ENCODE peak calls at places on chromosome 13, in six cellular contexts. Z is head of caudate nucleus, J is substantia nigra, X is stomach, A is A549, S is nucleus accumbens. P is an unnamed sample.

GRCh38 chr13:35485451-35485850 is 9.0 kb upstream of the MAB21L1 start:
- DNase-seq in Z (no peak), A (no peak), X (no peak), S (no peak), J (no peak), P (no peak)

GRCh38 chr13:40496035-40496810 is 170.2 kb downstream of the FOXO1 start:
- DNase-seq in S (no peak), J (no peak), X (no peak), A (no peak), Z (peak; percentile 30), P (no peak)

GRCh38 chr13:97079726-97080125 is 85.5 kb upstream of the OXGR1 start:
- DNase-seq in J (no peak), X (no peak), S (no peak), Z (no peak), A (no peak), P (no peak)

GRCh38 chr13:24709186-24709913 is 29.1 kb downstream of the ATP12A start:
- DNase-seq in S (no peak), X (peak; percentile 27), Z (no peak), J (no peak), A (no peak), P (no peak)

GRCh38 chr13:26011996-26012688 is 39.7 kb downstream of the SHISA2 start:
- DNase-seq in J (no peak), X (no peak), A (no peak), S (no peak), Z (peak; percentile 65), P (no peak)

GRCh38 chr13:98927954-98928927 is 49.6 kb downstream of the DOCK9 start:
- DNase-seq in S (no peak), Z (no peak), A (no peak), X (no peak), J (no peak), P (no peak)

GRCh38 chr13:46359731-46360130 is 27.3 kb downstream of the RUBCNL start:
- DNase-seq in Z (no peak), J (no peak), X (no peak), A (peak; percentile 14), S (no peak), P (no peak)

GRCh38 chr13:39263531-39263930 is 225.3 kb downstream of the NHLRC3 start:
- DNase-seq in S (no peak), Z (no peak), J (peak; percentile 54), A (no peak), X (no peak), P (peak; percentile 16)

GRCh38 chr13:64817721-64818120 is 2412.4 kb downstream of the PCDH9 start:
- DNase-seq in X (no peak), A (no peak), S (no peak), Z (no peak), J (no peak), P (no peak)

GRCh38 chr13:54705738-54706137 is 1677.1 kb downstream of the OLFM4 start:
- DNase-seq in S (no peak), J (no peak), A (no peak), Z (no peak), X (no peak), P (no peak)

GRCh38 chr13:62920181-62920580 is 1504.5 kb upstream of the PCDH20 start:
- DNase-seq in J (no peak), A (no peak), S (no peak), Z (no peak), X (no peak), P (no peak)

GRCh38 chr13:30446122-30446500 is 19.6 kb downstream of the HMGB1 start:
- DNase-seq in Z (no peak), S (no peak), A (no peak), X (no peak), J (no peak), P (no peak)

GRCh38 chr13:64640002-64640401 is 2590.1 kb downstream of the PCDH9 start:
- DNase-seq in X (no peak), J (no peak), Z (no peak), A (peak; percentile 47), S (no peak), P (no peak)

GRCh38 chr13:113802090-113802531 is 43.1 kb downstream of the TMEM255B start:
- DNase-seq in J (no peak), A (peak; percentile 31), Z (no peak), S (no peak), X (no peak), P (no peak)

GRCh38 chr13:96093296-96094006 is 3.5 kb downstream of the HS6ST3 start:
- DNase-seq in S (no peak), A (no peak), X (no peak), J (no peak), Z (no peak), P (no peak)

GRCh38 chr13:48783181-48783630 is 129.5 kb downstream of the CYSLTR2 start:
- DNase-seq in A (peak; percentile 88), S (no peak), Z (peak; percentile 41), J (no peak), X (peak; percentile 70), P (no peak)

GRCh38 chr13:107964356-107964755 is 251.0 kb downstream of the LIG4 start:
- DNase-seq in A (no peak), S (no peak), X (no peak), J (no peak), Z (no peak), P (no peak)

GRCh38 chr13:113732176-113732960 is 26.7 kb upstream of the TMEM255B start:
- DNase-seq in Z (no peak), X (no peak), S (no peak), J (no peak), A (no peak), P (no peak)

GRCh38 chr13:95035311-95036109 is 265.7 kb downstream of the ABCC4 start:
- DNase-seq in J (no peak), X (no peak), S (no peak), A (no peak), Z (no peak), P (no peak)

GRCh38 chr13:80361883-80362327 is 21.0 kb upstream of the SPRY2 start:
- DNase-seq in J (peak; percentile 11), S (no peak), A (peak; percentile 17), Z (peak; percentile 54), X (no peak), P (peak; percentile 76)

GRCh38 chr13:72648513-72649065 is 78.8 kb downstream of the MZT1 start:
- DNase-seq in Z (no peak), S (no peak), X (no peak), A (peak; percentile 4), J (no peak), P (no peak)

GRCh38 chr13:109874921-109875454 is 88.6 kb upstream of the IRS2 start:
- DNase-seq in Z (no peak), J (no peak), S (no peak), X (no peak), A (no peak), P (no peak)

GRCh38 chr13:53138369-53139036 is 109.9 kb downstream of the OLFM4 start:
- DNase-seq in A (no peak), Z (no peak), J (no peak), S (no peak), X (no peak), P (no peak)